ENCODE peak calls at places on chromosomes 11 and 22, in seven cellular contexts. P is GM23338; U is hypothalamus; S is mucosa of gallbladder; Z is B cell; Y is effector memory CD8-positive, alpha-beta T cell; B is Peyer's patch. I is an unnamed sample.

GRCh38 chr22:49734882-49735281 is 92.8 kb downstream of the BRD1 start:
- DNase-seq in P (no peak), U (no peak), S (no peak), Z (no peak), Y (no peak), B (peak; percentile 26), I (no peak)

GRCh38 chr11:32374261-32374711 is 61.1 kb downstream of the WT1 start:
- DNase-seq in P (peak; percentile 95), U (no peak), S (no peak), Z (no peak), Y (no peak), B (no peak), I (no peak)

GRCh38 chr11:107598225-107599139 is 7.5 kb downstream of the ELMOD1 start:
- DNase-seq in P (peak; percentile 73), U (no peak), S (no peak), Z (no peak), Y (no peak), B (no peak), I (peak; percentile 72)

GRCh38 chr11:30815619-30816018 is 229.5 kb upstream of the MPPED2 start:
- DNase-seq in P (no peak), U (no peak), S (no peak), Z (no peak), Y (no peak), B (no peak), I (no peak)

GRCh38 chr22:27881404-27881803 is 37.7 kb downstream of the PITPNB start:
- DNase-seq in P (no peak), U (peak; percentile 52), S (peak; percentile 57), Z (no peak), Y (no peak), B (no peak), I (no peak)

GRCh38 chr22:26602127-26602526 is 12.2 kb upstream of the TPST2 start:
- DNase-seq in P (no peak), U (no peak), S (no peak), Z (no peak), Y (no peak), B (no peak), I (no peak)

GRCh38 chr22:23263651-23264555 is 83.6 kb downstream of the BCR start:
- DNase-seq in P (no peak), U (no peak), S (no peak), Z (peak; percentile 48), Y (peak; percentile 74), B (no peak), I (no peak)

GRCh38 chr11:70456921-70457532 is 58.7 kb downstream of the CTTN start:
- DNase-seq in P (no peak), U (no peak), S (no peak), Z (no peak), Y (no peak), B (no peak), I (no peak)

GRCh38 chr11:57597971-57598830 is 716 bp downstream of the SERPING1 start:
- DNase-seq in P (peak; percentile 96), U (peak; percentile 30), S (peak; percentile 65), Z (no peak), Y (no peak), B (peak; percentile 62), I (peak; percentile 90)

GRCh38 chr11:133957926-133958325 is 1.2 kb upstream of the IGSF9B start:
- DNase-seq in P (peak; percentile 35), U (no peak), S (no peak), Z (no peak), Y (no peak), B (no peak), I (no peak)

GRCh38 chr11:83956119-83956697 is 670.0 kb upstream of the CCDC90B start:
- DNase-seq in P (no peak), U (no peak), S (no peak), Z (no peak), Y (no peak), B (no peak), I (no peak)

GRCh38 chr11:86670179-86670578 is 2.2 kb downstream of the ME3 start:
- DNase-seq in P (no peak), U (no peak), S (no peak), Z (no peak), Y (no peak), B (no peak), I (no peak)

GRCh38 chr22:38124236-38124974 is 13.9 kb upstream of the BAIAP2L2 start:
- DNase-seq in P (peak; percentile 78), U (no peak), S (no peak), Z (no peak), Y (no peak), B (no peak), I (no peak)

I was measured in right lobe of liver.